ENCODE peak calls at places on chromosomes 3 and 15, in six cellular contexts. V, B, T, N, O and E are unnamed samples.

GRCh38 chr3:12990306-12990705 is 82.9 kb downstream of the IQSEC1 start:
- DNase-seq in V (peak; percentile 3), B (no peak), T (no peak), N (peak; percentile 16), O (no peak), E (no peak)

GRCh38 chr3:115418583-115418982 is 204.7 kb upstream of the GAP43 start:
- DNase-seq in V (no peak), B (no peak), T (no peak), N (no peak), O (no peak), E (no peak)

GRCh38 chr3:34995771-34996430 is 643.4 kb upstream of the ARPP21 start:
- DNase-seq in V (no peak), B (no peak), T (no peak), N (no peak), O (no peak), E (no peak)

GRCh38 chr3:98733778-98734281 is 29.3 kb upstream of the ST3GAL6 start:
- DNase-seq in V (peak; percentile 13), B (no peak), T (no peak), N (peak; percentile 37), O (no peak), E (peak; percentile 23)

GRCh38 chr3:184568918-184569829 is 7.6 kb downstream of the EPHB3 start:
- DNase-seq in V (peak; percentile 72), B (peak; percentile 75), T (peak; percentile 88), N (peak; percentile 91), O (peak; percentile 76), E (no peak)

GRCh38 chr3:173761161-173761560 is 363.6 kb downstream of the NLGN1 start:
- DNase-seq in V (no peak), B (no peak), T (no peak), N (no peak), O (no peak), E (no peak)

GRCh38 chr3:150216041-150216811 is 191.9 kb upstream of the TSC22D2 start:
- DNase-seq in V (no peak), B (no peak), T (peak; percentile 68), N (no peak), O (no peak), E (no peak)

GRCh38 chr15:80317389-80318169 is 65.6 kb upstream of the CTXND1 start:
- DNase-seq in V (no peak), B (peak; percentile 54), T (peak; percentile 68), N (peak; percentile 96), O (no peak), E (no peak)

GRCh38 chr3:97810779-97811390 is 10.9 kb upstream of the CRYBG3 start:
- DNase-seq in V (no peak), B (no peak), T (no peak), N (peak; percentile 49), O (no peak), E (no peak)

GRCh38 chr15:25134546-25134945 is 179.8 kb downstream of the SNRPN start:
- DNase-seq in V (no peak), B (no peak), T (no peak), N (peak; percentile 10), O (no peak), E (no peak)

GRCh38 chr3:149473314-149473990 is 1.0 kb upstream of the TM4SF4 start:
- DNase-seq in V (peak; percentile 71), B (peak; percentile 89), T (peak; percentile 55), N (peak; percentile 81), O (peak; percentile 68), E (no peak)

GRCh38 chr3:13492976-13493866 is 13.1 kb downstream of the HDAC11 start:
- DNase-seq in V (no peak), B (no peak), T (no peak), N (no peak), O (no peak), E (no peak)

GRCh38 chr15:42009022-42009421 is 11.8 kb downstream of the PLA2G4E start:
- DNase-seq in V (no peak), B (no peak), T (no peak), N (no peak), O (no peak), E (no peak)

GRCh38 chr15:83112233-83112958 is 5.0 kb downstream of the TM6SF1 start:
- DNase-seq in V (no peak), B (no peak), T (peak; percentile 17), N (peak; percentile 84), O (no peak), E (no peak)

GRCh38 chr15:85329561-85330421 is 50.6 kb upstream of the AKAP13 start:
- DNase-seq in V (peak; percentile 44), B (peak; percentile 81), T (no peak), N (peak; percentile 69), O (no peak), E (peak; percentile 79)

GRCh38 chr3:31086698-31087097 is 192.2 kb upstream of the GADL1 start:
- DNase-seq in V (no peak), B (no peak), T (no peak), N (no peak), O (no peak), E (no peak)

GRCh38 chr3:138460536-138461205 is 26.3 kb downstream of the ESYT3 start:
- DNase-seq in V (no peak), B (no peak), T (no peak), N (no peak), O (no peak), E (no peak)

GRCh38 chr3:146589899-146590508 is 15.1 kb downstream of the PLSCR5 start:
- DNase-seq in V (peak; percentile 12), B (no peak), T (no peak), N (peak; percentile 78), O (no peak), E (no peak)

GRCh38 chr3:146598486-146598885 is 6.7 kb downstream of the PLSCR5 start:
- DNase-seq in V (no peak), B (no peak), T (no peak), N (no peak), O (no peak), E (no peak)

GRCh38 chr3:146590521-146590920 is 14.6 kb downstream of the PLSCR5 start:
- DNase-seq in V (no peak), B (no peak), T (no peak), N (peak; percentile 67), O (no peak), E (no peak)

GRCh38 chr3:146593776-146594175 is 11.4 kb downstream of the PLSCR5 start:
- DNase-seq in V (no peak), B (no peak), T (no peak), N (no peak), O (no peak), E (no peak)

DNA sequence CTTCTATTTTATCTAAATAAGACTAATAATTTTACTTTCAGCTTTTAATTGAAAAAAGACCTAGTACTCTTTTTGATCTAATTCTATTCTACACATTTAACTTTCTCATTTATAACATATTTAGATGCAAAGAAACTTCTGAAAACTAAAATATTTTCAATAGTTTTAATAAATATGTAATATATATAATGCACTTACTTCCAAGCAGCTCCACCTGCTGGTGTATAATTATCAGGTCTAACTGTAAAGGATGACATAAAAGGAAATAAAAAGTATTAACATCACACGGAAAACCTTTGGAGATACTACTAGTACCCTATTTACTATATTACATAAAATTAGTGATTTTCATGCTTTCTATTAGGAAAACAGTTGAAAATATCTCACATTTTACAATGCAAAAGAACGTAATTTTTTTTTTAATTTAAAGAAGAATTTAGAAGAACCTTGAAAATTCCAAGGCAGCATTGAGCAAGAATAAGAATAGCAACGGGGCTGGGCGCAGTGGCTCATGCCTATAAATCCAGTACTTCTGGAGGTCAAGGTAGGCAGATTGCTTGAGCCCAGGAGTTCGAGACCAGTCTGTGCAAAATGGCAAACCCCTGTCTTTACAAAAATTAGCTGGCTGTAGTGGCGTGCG is 10.2 kb downstream of the PLSCR5 start:
- DNase-seq in V (no peak), B (no peak), T (no peak), N (peak; percentile 55), O (no peak), E (no peak)
- TF ChIP-seq CTCF in V (peak; percentile 31), B (no peak), T (peak; percentile 13), N (peak; percentile 30), O (no peak), E (peak; percentile 24)

GRCh38 chr15:78033864-78034263 is 43.6 kb downstream of the TBC1D2B start:
- DNase-seq in V (no peak), B (peak; percentile 75), T (no peak), N (peak; percentile 38), O (no peak), E (no peak)

GRCh38 chr15:78035319-78035718 is 42.2 kb downstream of the TBC1D2B start:
- DNase-seq in V (no peak), B (peak; percentile 67), T (no peak), N (peak; percentile 47), O (peak; percentile 22), E (no peak)

GRCh38 chr15:78035861-78036476 is 41.5 kb downstream of the TBC1D2B start:
- DNase-seq in V (no peak), B (no peak), T (no peak), N (no peak), O (no peak), E (no peak)

GRCh38 chr15:78037328-78037727 is 40.2 kb downstream of the TBC1D2B start:
- DNase-seq in V (no peak), B (no peak), T (no peak), N (no peak), O (no peak), E (no peak)

GRCh38 chr15:78034495-78035191 is 42.9 kb downstream of the TBC1D2B start:
- DNase-seq in V (peak; percentile 72), B (peak; percentile 89), T (no peak), N (peak; percentile 22), O (no peak), E (peak; percentile 66)
- H3K4me3 ChIP-seq in V (no peak overlapping the region), B (no peak overlapping the region), T (no peak overlapping the region), N (no peak overlapping the region), O (no peak overlapping the region), E (no peak overlapping the region)

DNA sequence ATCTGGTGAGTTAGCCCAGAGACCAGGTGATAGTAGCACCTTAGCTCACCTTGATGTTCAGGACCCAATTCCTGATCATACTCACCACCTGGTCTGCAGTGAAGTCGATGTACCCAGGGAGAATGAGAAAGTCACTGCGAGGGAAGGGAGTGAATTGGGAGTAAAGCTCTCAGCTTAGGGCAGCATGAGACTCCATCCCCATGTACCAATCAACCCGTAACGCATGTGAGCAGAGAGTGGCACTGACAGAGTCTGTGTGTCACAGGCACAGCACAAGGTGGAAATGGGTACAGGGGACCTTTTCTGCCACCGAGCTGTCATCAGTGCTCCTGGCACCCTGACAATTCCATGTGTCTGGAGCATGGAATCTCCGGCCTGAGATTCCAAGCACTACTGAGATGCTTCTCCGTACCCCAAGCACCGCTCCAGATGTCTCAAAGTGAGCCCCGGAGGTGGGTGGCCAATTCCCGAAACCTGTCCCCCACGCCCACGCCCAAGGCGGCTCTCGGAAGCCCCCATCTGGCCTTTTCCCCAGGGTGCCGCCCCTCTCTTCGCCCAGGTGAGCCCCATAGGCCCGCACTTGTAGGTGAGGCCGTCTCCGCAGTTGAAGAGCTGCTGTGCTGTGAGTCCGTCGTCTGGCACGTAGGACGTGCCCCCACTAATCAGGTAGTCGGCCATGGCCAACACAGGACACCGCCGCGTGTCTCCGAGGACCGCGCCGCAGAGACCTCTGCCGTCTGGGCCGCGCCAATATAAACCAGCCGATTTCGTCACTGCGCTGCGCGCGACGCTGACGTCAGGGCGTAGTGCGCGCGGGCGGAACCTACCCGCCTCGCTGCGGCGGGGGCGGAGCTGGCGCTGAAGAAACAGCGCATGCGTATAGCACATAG is at the start of gene IMPDH2:
- DNase-seq in V (peak; percentile 95), B (peak; percentile 97), T (no peak), N (peak; percentile 93), O (peak; percentile 92), E (peak; percentile 96)
- TF ChIP-seq CTCF in V (peak; percentile 7), B (no peak), T (peak; percentile 14), N (no peak), O (no peak), E (peak; percentile 8)

DNA sequence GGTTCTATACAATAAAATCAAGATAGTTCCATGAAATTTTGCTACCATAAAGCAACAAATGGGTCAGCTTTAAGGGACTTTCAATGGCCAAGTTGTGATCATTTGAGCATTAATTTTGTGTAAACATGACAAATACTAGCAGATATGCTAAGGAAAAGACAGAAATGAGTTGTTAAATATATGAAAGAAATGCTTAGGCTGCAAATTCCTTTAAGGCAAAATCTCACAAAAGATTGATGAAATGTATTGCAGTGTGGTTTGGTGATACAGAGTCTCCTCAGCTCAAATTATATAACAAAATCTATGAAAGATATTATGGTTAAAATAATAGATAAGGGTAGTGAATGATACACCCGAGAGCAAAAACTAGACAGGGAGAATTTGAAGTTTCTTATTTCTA is 377.2 kb downstream of the RAP2B start:
- DNase-seq in V (no peak), B (no peak), T (no peak), N (no peak), O (no peak), E (no peak)
- H3K4me3 ChIP-seq in V (no peak overlapping the region), B (no peak overlapping the region), T (no peak overlapping the region), N (no peak overlapping the region), O (no peak overlapping the region), E (no peak overlapping the region)